ENCODE peak calls at places on chromosomes 6 and 20, in five cellular contexts. I is HL-60, U is HFF-Myc, Y is fibroblast of lung, Q is tibial artery. C is an unnamed sample.

GRCh38 chr6:150200428-150201105 is 57.7 kb downstream of the PPP1R14C start:
- DNase-seq in Y (no peak), I (no peak), Q (no peak), U (no peak), C (no peak)

GRCh38 chr6:136403166-136403980 is 113.7 kb upstream of the BCLAF1 start:
- DNase-seq in Y (peak; percentile 96), Q (no peak), I (no peak), U (peak; percentile 42), C (no peak)

GRCh38 chr6:16718301-16718700 is 43.0 kb downstream of the ATXN1 start:
- DNase-seq in Y (peak; percentile 53), I (no peak), U (no peak), Q (no peak), C (no peak)

GRCh38 chr6:8237668-8238067 is 135.3 kb upstream of the EEF1E1 start:
- DNase-seq in Q (no peak), I (no peak), Y (no peak), U (no peak), C (no peak)

GRCh38 chr6:167420858-167421766 is 96.2 kb downstream of the TTLL2 start:
- DNase-seq in U (no peak), Q (no peak), I (no peak), Y (no peak), C (no peak)

GRCh38 chr6:84618836-84619235 is 145.6 kb downstream of the TBX18 start:
- DNase-seq in Q (no peak), Y (peak; percentile 71), U (no peak), I (no peak), C (no peak)

GRCh38 chr6:26260791-26261484 is 104.1 kb upstream of the BTN3A2 start:
- DNase-seq in I (peak; percentile 37), U (no peak), Q (no peak), Y (no peak), C (no peak)

GRCh38 chr20:8656335-8656734 is 412.6 kb upstream of the PLCB4 start:
- DNase-seq in Q (no peak), U (no peak), I (no peak), Y (no peak), C (no peak)

GRCh38 chr20:20459726-20460125 is 91.8 kb downstream of the INSM1 start:
- DNase-seq in U (no peak), Q (no peak), Y (no peak), I (no peak), C (no peak)

GRCh38 chr20:55354700-55355099 is 650.6 kb downstream of the CBLN4 start:
- DNase-seq in U (no peak), I (no peak), Y (no peak), Q (no peak), C (no peak)

GRCh38 chr6:31010393-31011060 is at the start of gene MUC22:
- DNase-seq in U (peak; percentile 4), I (no peak), Y (peak; percentile 6), Q (no peak), C (no peak)

GRCh38 chr6:68087399-68088133 is 547.5 kb upstream of the ADGRB3 start:
- DNase-seq in Y (peak; percentile 67), Q (no peak), U (no peak), I (no peak), C (no peak)

GRCh38 chr6:168007592-168008338 is 10.3 kb downstream of the KIF25 start:
- DNase-seq in Q (no peak), Y (peak; percentile 99), I (no peak), U (peak; percentile 96), C (no peak)

GRCh38 chr6:24492475-24492874 is 2.3 kb upstream of the ALDH5A1 start:
- DNase-seq in Y (no peak), I (no peak), Q (no peak), U (no peak), C (no peak)

GRCh38 chr6:65538644-65539043 is 168.4 kb downstream of the EYS start:
- DNase-seq in Y (no peak), U (no peak), I (no peak), Q (no peak), C (no peak)

GRCh38 chr20:38213607-38213940 is 47.0 kb downstream of the KIAA1755 start:
- DNase-seq in I (no peak), Y (no peak), U (no peak), Q (no peak), C (no peak)

GRCh38 chr20:57399587-57400261 is 8.5 kb downstream of the RBM38 start:
- DNase-seq in Y (no peak), Q (no peak), I (no peak), U (no peak), C (no peak)

GRCh38 chr6:12483712-12484111 is 193.6 kb downstream of the EDN1 start:
- DNase-seq in Y (peak; percentile 49), Q (no peak), U (peak; percentile 73), I (no peak), C (no peak)

GRCh38 chr6:26121141-26122004 is 34.1 kb downstream of the HFE start:
- DNase-seq in I (no peak), U (no peak), Y (peak; percentile 39), Q (no peak), C (no peak)

GRCh38 chr6:30589754-30590358 is 18.6 kb downstream of the ABCF1 start:
- DNase-seq in Y (no peak), Q (no peak), I (no peak), U (no peak), C (no peak)

GRCh38 chr20:4810446-4811019 is 88.8 kb downstream of the PRND start:
- DNase-seq in I (no peak), U (no peak), Y (no peak), Q (no peak), C (no peak)

GRCh38 chr6:27608916-27609883 is 136.3 kb upstream of the ZNF184 start:
- DNase-seq in I (peak; percentile 63), Q (no peak), Y (peak; percentile 75), U (no peak), C (no peak)

GRCh38 chr6:71334768-71335167 is 46.2 kb downstream of the OGFRL1 start:
- DNase-seq in Q (no peak), U (no peak), Y (no peak), I (no peak), C (no peak)

GRCh38 chr20:36824142-36824940 is 50.8 kb upstream of the DSN1 start:
- DNase-seq in I (no peak), Q (no peak), U (no peak), Y (no peak), C (no peak)

GRCh38 chr6:169868458-169868857 is 117.0 kb downstream of the ERMARD start:
- DNase-seq in Y (no peak), I (peak; percentile 3), Q (no peak), U (no peak), C (no peak)
- TF ChIP-seq CTCF in Y (no peak), I (no peak), Q (no peak), U (no peak), C (no peak)

DNA sequence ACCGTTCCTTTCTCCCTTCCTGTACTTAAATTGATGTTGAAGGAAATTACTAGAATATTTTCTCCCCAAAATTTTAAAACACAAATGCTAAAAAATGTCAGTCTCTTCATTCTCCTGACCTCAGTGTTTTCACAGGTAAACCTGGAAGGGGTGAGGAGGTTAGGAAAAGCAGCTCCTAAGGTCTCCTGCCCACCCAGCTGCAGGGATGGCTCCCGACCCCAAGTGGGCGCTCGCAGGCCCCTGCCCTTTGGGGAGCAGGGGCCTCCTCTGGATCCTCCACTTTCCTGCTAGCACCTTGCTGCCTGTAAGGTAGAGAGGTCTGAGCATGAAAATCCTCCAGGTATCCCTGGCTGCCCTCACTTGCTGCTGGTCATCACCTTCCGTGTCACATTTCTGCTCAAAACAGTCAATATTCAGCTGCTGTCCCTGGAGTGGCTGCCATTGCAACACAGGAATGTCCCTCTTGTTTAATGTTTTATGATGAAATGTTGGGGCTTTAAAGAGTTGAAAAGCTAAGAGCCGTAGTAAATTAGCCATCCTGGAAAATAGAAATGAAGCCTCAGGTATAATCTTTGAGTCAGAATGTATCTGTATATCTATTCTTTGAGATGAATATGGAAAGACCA is 10.9 kb upstream of the HSP90AB1 start:
- DNase-seq in Q (no peak), Y (no peak), I (no peak), U (no peak), C (no peak)
- TF ChIP-seq CTCF in Q (no peak), Y (no peak), I (no peak), U (no peak), C (no peak)

DNA sequence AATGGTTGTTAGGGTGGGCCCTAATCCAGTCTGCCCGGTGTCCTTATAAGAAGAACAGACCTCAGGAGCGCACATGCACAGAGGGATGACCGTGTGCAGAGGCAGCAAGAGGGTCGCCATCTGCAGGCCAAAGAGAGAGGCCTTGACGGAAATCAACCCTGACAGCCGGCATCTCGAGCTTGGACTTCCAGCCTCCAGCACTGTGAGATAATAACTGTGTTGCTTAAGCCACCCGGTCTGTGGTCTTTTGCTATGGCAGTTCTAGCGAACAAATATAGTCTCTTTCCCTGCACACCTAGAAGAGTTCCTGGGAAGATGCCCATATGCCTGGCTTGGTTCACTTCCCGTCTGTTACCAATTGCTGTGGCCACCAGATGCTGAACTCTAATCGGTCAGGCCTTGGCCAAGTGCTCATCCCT is 35.3 kb upstream of the PTGIS start:
- DNase-seq in Q (no peak), I (no peak), Y (peak; percentile 39), U (no peak), C (no peak)
- TF ChIP-seq CTCF in Q (peak; percentile 26), I (peak; percentile 21), Y (peak; percentile 22), U (peak; percentile 37), C (peak; percentile 52)

DNA sequence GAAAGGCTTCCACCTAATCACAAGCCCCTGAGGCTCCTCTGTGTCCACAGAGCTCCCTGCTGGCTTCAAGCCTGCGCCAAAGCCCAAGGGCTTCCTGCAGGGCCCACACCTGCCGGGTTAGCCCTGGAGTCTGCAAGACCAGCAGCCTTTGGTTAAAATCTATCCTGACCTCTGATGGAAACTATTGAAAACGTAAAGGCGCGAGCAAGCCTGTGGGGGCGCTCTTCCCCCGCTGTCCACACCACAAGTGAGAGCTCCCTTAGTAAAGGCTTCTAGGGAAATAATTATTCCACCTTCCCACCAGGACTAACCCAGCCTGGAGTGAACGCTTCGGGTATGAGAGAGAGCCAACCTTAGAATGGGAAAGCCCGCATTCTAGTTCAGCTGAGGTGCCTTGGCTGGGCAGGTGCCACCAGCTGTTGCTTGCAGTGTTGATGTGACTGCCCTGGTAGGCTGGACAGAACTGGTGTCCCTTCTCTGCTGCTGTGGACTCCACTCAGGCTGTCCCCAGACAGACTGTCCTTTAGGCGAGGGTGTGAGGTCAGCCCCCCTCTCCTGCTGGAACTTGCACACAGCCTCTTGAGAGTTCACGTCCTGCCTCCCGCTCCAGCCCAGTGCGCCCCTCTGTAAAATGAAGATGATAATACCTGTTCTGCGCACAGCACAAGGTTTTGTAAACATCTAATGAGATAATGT is 68.7 kb downstream of the SYTL3 start:
- DNase-seq in I (no peak), U (no peak), Y (no peak), Q (peak; percentile 51), C (peak; percentile 28)
- TF ChIP-seq CTCF in I (peak; percentile 46), U (peak; percentile 75), Y (peak; percentile 39), Q (peak; percentile 31), C (peak; percentile 72)

GRCh38 chr20:33311989-33312388 is 29.0 kb downstream of the BPIFB1 start:
- DNase-seq in Q (no peak), Y (no peak), I (no peak), U (no peak), C (no peak)
- TF ChIP-seq CTCF in Q (no peak), Y (no peak), I (no peak), U (no peak), C (no peak)

C was measured in neural crest cell.